ENCODE peak calls at places on chromosome X, in five cellular contexts. N is OCI-LY7; O is GM19239; A is stimulated activated CD8-positive, alpha-beta memory T cell treated with anti-CD3 and anti-CD28 coated beads, Interleukin-2, amount 100 ng/mL, for 48 hours; H is cardiac muscle cell. P is an unnamed sample.

GRCh38 chrX:136866337-136867095 is 14.0 kb downstream of the RBMX start:
- DNase-seq in H (no peak), N (no peak), A (no peak), O (no peak), P (no peak)

GRCh38 chrX:153641575-153642312 is 5.3 kb upstream of the DUSP9 start:
- DNase-seq in O (no peak), H (no peak), A (no peak), N (no peak), P (no peak)

GRCh38 chrX:129934952-129935351 is 29.0 kb downstream of the UTP14A start:
- DNase-seq in O (no peak), H (no peak), A (no peak), N (no peak), P (no peak)

GRCh38 chrX:136215559-136215958 is 35.6 kb downstream of the MAP7D3 start:
- DNase-seq in O (no peak), H (no peak), A (no peak), N (no peak), P (no peak)

GRCh38 chrX:38036471-38036870 is 30.1 kb downstream of the SYTL5 start:
- DNase-seq in A (no peak), O (no peak), N (no peak), H (no peak), P (no peak)

GRCh38 chrX:68584221-68584620 is 63.2 kb upstream of the STARD8 start:
- DNase-seq in A (no peak), H (no peak), N (no peak), O (no peak), P (no peak)

GRCh38 chrX:119618439-119618838 is 12.2 kb upstream of the NKRF start:
- DNase-seq in N (peak), O (no peak), A (no peak), H (no peak), P (no peak)

GRCh38 chrX:100591256-100592051 is 6.7 kb downstream of the TNMD start:
- DNase-seq in N (no peak), A (no peak), H (no peak), O (no peak), P (no peak)

GRCh38 chrX:75781618-75782017 is 3.4 kb downstream of the MAGEE2 start:
- DNase-seq in A (no peak), H (no peak), O (no peak), N (no peak), P (no peak)

GRCh38 chrX:69165116-69165651 is at the start of gene PJA1:
- DNase-seq in O (peak), H (peak), N (peak), A (peak), P (peak)

GRCh38 chrX:11241720-11242119 is 51.5 kb upstream of the AMELX start:
- DNase-seq in A (no peak), H (no peak), O (no peak), N (no peak), P (no peak)

GRCh38 chrX:11766487-11766886 is 8.4 kb downstream of the MSL3 start:
- DNase-seq in A (no peak), H (no peak), N (no peak), O (no peak), P (no peak)

GRCh38 chrX:16160729-16161128 is 6.6 kb upstream of the MAGEB17 start:
- DNase-seq in N (no peak), A (no peak), O (no peak), H (no peak), P (no peak)

GRCh38 chrX:40729923-40730584 is 5.3 kb downstream of the MED14 start:
- DNase-seq in A (no peak), N (no peak), H (no peak), O (no peak), P (no peak)

GRCh38 chrX:129876734-129877395 is 29.1 kb upstream of the UTP14A start:
- DNase-seq in A (no peak), O (no peak), N (no peak), H (no peak), P (no peak)

GRCh38 chrX:129000018-129000417 is 523.3 kb downstream of the SMARCA1 start:
- DNase-seq in H (no peak), A (no peak), N (no peak), O (no peak), P (no peak)

GRCh38 chrX:20857746-20858145 is 516.5 kb upstream of the CNKSR2 start:
- DNase-seq in H (no peak), O (no peak), A (no peak), N (no peak), P (no peak)

GRCh38 chrX:123822965-123823364 is 36.9 kb upstream of the XIAP start:
- DNase-seq in H (no peak), N (no peak), A (no peak), O (no peak), P (no peak)

GRCh38 chrX:48540015-48540350 is 469 bp downstream of the TBC1D25 start:
- DNase-seq in A (no peak), O (no peak), N (no peak), H (peak), P (peak)

GRCh38 chrX:123291623-123292022 is 107.5 kb downstream of the GRIA3 start:
- DNase-seq in H (no peak), N (no peak), A (no peak), O (no peak), P (no peak)

GRCh38 chrX:81377329-81377728 is 175.4 kb downstream of the SH3BGRL start:
- DNase-seq in A (no peak), O (no peak), N (peak), H (peak), P (no peak)

GRCh38 chrX:23493941-23494374 is 159.3 kb downstream of the PTCHD1 start:
- DNase-seq in O (no peak), N (peak), A (no peak), H (no peak), P (no peak)

GRCh38 chrX:153673398-153674218 is at the start of gene PNCK:
- DNase-seq in A (no peak), N (no peak), H (peak), O (no peak), P (no peak)

GRCh38 chrX:11381464-11381863 is 88.3 kb downstream of the AMELX start:
- DNase-seq in N (peak), O (no peak), A (no peak), H (peak), P (no peak)

GRCh38 chrX:82208976-82209375 is 1007.1 kb downstream of the SH3BGRL start:
- DNase-seq in O (no peak), H (no peak), N (no peak), A (no peak), P (no peak)